ENCODE peak calls at places on chromosomes 13 and 19, in five cellular contexts. R, O, Y, N and H are unnamed samples.
A peak's percentile ranks its signal among the peaks of the same experiment; 100 is the strongest.

GRCh38 chr13:102642475-102642874 is 45.7 kb downstream of the TPP2 start:
- DNase-seq in O (no peak), R (no peak), N (no peak), Y (no peak), H (no peak)

GRCh38 chr19:11054628-11055027 is 34.6 kb upstream of the LDLR start:
- DNase-seq in Y (no peak), N (no peak), O (no peak), R (no peak), H (no peak)

GRCh38 chr19:38245826-38246498 is 10.2 kb downstream of the PPP1R14A start:
- DNase-seq in O (no peak), Y (no peak), R (no peak), N (no peak), H (peak; percentile 27)

GRCh38 chr19:32543107-32543900 is 37.7 kb upstream of the PDCD5 start:
- DNase-seq in N (no peak), R (peak; percentile 29), O (no peak), Y (peak; percentile 12), H (peak; percentile 6)

GRCh38 chr13:26561636-26562537 is 4.4 kb downstream of the WASF3 start:
- DNase-seq in R (no peak), Y (no peak), O (no peak), N (peak; percentile 35), H (peak; percentile 84)

GRCh38 chr13:110280231-110280813 is 26.6 kb downstream of the COL4A1 start:
- DNase-seq in O (no peak), R (no peak), Y (no peak), N (no peak), H (no peak)

GRCh38 chr19:5628470-5628869 is 5.6 kb downstream of the SAFB start:
- DNase-seq in Y (no peak), O (no peak), N (no peak), R (no peak), H (peak; percentile 64)

GRCh38 chr13:51935326-51936171 is 73.8 kb downstream of the CCDC70 start:
- DNase-seq in Y (peak; percentile 22), R (peak; percentile 29), O (peak; percentile 74), N (no peak), H (no peak)

GRCh38 chr19:39112338-39112890 is 13.2 kb upstream of the PAK4 start:
- DNase-seq in O (no peak), R (peak; percentile 96), N (no peak), Y (no peak), H (no peak)

GRCh38 chr13:97058417-97058816 is 64.1 kb upstream of the OXGR1 start:
- DNase-seq in R (no peak), O (no peak), N (no peak), Y (no peak), H (no peak)

GRCh38 chr13:93079294-93079693 is 147.3 kb upstream of the GPC6 start:
- DNase-seq in N (no peak), Y (no peak), O (no peak), R (no peak), H (peak; percentile 64)

GRCh38 chr19:33998739-33999345 is 173.5 kb upstream of the LSM14A start:
- DNase-seq in O (no peak), N (no peak), Y (no peak), R (peak; percentile 16), H (no peak)

GRCh38 chr19:33978286-33978685 is 181.6 kb downstream of the KCTD15 start:
- DNase-seq in Y (no peak), R (no peak), N (no peak), O (no peak), H (no peak)

GRCh38 chr13:51221674-51222509 is at the start of gene FAM124A:
- DNase-seq in Y (peak; percentile 29), N (no peak), R (peak; percentile 23), O (peak; percentile 80), H (peak; percentile 4)

GRCh38 chr19:21087871-21088270 is 5.9 kb downstream of the ZNF714 start:
- DNase-seq in Y (no peak), R (no peak), O (no peak), N (no peak), H (no peak)

GRCh38 chr19:21084343-21084742 is 2.3 kb downstream of the ZNF714 start:
- DNase-seq in O (no peak), Y (peak; percentile 39), R (no peak), N (no peak), H (peak; percentile 79)

GRCh38 chr19:21082011-21082975 is at the start of gene ZNF714:
- DNase-seq in R (peak; percentile 94), N (peak; percentile 97), O (peak; percentile 86), Y (peak; percentile 97), H (peak; percentile 94)
- TF ChIP-seq POLR2A in R (peak; percentile 49), N (peak; percentile 98), O (peak; percentile 96), Y (peak; percentile 92), H (peak; percentile 82)

GRCh38 chr19:54156953-54157352 is 2.6 kb downstream of the LENG1 start:
- DNase-seq in O (no peak), R (no peak), N (no peak), Y (no peak), H (no peak)
- TF ChIP-seq MAFK in O (no peak), R (no peak), N (no peak), Y (no peak), H (no peak)

DNA sequence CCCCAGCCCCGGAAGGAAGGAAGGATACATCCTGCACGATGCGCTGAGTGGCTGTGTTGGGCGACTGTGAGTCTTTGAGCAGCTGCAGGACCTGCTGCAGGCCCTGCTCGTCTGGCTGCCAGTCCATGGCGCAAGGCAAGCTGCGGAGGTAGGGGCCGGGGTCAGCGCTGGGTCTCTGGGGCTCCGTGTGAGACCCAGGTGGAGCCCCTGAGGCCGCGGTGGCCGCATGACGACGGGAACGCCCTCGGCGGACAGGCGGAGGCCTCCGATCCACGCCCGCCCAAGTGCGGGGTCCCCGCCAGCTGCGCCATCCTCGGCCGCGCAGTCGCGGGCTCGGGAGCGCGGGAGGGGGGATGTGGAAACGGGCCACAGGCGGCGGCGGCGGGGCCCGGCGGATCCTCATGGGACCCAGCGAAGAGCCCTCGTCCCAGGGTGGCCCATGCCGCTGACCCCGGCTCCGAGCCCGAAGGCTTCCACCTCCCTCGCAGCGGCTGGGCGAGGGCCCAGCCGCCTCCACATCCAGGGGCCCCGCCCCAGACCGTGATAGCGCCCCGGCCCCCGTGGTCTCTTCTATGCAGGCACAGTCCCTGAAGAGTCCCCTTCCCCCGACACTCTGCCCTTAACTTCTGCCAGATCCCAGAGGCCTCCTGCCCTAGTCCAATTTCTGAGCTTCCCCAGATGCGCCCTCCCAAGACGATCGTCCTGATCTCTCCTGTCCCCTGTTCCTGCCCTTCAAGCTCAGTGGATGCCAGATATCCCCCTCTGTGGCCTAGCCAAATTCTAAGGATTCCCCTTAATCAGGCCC is 2.7 kb downstream of the TNPO2 start:
- DNase-seq in R (no peak), O (peak; percentile 56), N (no peak), Y (peak; percentile 57), H (no peak)
- TF ChIP-seq POLR2A in R (no peak), O (peak; percentile 43), N (no peak), Y (no peak), H (no peak)

GRCh38 chr19:15529774-15530372 is 21.5 kb downstream of the CYP4F22 start:
- DNase-seq in Y (no peak), R (peak; percentile 38), O (no peak), N (no peak), H (no peak)
- TF ChIP-seq MAFK in Y (no peak), R (no peak), O (no peak), N (no peak), H (no peak)

GRCh38 chr19:44889830-44890365 is 1.2 kb upstream of the TOMM40 start:
- DNase-seq in Y (no peak), N (peak; percentile 42), O (no peak), R (no peak), H (no peak)

GRCh38 chr19:44893704-44894103 is 2.6 kb downstream of the TOMM40 start:
- DNase-seq in Y (no peak), O (no peak), R (no peak), N (no peak), H (no peak)

GRCh38 chr19:44890366-44891015 is 563 bp upstream of the TOMM40 start:
- DNase-seq in R (peak; percentile 100), Y (peak; percentile 100), N (peak; percentile 100), O (peak; percentile 99), H (peak; percentile 100)

GRCh38 chr19:44892932-44893331 is 1.9 kb downstream of the TOMM40 start:
- DNase-seq in O (no peak), Y (no peak), N (no peak), R (no peak), H (no peak)

DNA sequence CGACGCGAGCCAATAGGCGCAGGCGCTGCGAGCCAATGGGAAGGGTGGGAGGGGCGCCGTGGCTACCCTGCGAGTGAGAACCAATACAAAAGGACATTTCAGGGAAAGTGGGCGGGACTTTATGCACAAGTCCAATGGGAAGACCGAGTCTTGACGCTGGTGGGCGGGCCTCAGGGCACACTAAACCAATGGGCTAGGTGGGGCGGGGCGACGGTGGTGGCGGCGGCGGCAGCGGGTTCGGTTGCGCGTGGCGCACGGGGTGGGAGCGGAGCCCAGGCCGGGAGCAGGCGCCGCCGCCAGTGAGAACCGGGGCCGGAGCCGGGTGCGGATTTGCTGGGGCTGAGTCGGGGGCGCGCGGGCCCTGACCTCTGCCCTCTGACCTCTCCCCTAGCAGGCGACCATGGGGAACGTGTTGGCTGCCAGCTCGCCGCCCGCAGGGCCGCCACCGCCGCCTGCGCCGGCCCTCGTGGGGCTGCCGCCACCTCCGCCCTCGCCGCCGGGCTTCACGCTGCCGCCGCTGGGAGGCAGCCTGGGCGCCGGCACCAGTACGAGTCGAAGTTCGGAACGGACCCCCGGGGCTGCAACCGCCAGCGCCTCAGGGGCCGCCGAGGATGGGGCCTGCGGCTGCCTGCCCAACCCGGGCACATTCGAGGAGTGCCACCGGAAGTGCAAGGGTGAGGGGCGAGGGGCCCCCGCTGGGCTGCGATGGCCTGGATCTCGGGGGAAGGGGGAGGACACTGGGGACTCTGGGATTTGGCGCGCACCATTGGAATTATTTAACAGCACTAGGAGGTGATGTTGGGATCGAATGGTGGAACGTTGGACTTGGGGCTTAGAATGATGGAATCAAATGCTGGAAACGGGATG is at the start of gene TOMM40:
- DNase-seq in O (peak; percentile 98), N (peak; percentile 99), R (peak; percentile 100), Y (no peak), H (peak; percentile 100)
- TF ChIP-seq POLR2A in O (peak; percentile 77), N (peak; percentile 55), R (peak; percentile 65), Y (peak; percentile 67), H (peak; percentile 56)

DNA sequence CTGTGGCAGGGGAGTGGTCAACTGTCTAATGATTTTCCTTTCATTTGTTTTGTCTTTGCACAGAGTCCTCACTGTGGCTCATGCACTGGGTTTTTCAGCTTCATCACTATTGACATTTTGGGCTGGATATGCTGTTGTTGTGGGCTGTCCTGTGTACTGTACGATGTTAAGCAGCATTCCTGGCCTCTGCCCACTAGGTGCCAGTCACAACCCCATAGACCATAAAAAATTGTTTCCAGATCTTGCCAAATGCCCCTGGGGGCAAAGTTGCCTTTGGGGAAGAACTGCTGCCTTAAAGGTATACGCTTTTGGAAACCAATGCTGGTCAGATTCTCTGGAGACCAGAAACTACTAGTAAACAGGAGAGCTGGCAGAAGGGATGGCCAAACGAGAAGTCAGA is 310.4 kb downstream of the SPRY2 start:
- DNase-seq in Y (no peak), N (no peak), O (no peak), R (peak; percentile 67), H (no peak)
- TF ChIP-seq MAFK in Y (no peak), N (no peak), O (no peak), R (no peak), H (no peak)

DNA sequence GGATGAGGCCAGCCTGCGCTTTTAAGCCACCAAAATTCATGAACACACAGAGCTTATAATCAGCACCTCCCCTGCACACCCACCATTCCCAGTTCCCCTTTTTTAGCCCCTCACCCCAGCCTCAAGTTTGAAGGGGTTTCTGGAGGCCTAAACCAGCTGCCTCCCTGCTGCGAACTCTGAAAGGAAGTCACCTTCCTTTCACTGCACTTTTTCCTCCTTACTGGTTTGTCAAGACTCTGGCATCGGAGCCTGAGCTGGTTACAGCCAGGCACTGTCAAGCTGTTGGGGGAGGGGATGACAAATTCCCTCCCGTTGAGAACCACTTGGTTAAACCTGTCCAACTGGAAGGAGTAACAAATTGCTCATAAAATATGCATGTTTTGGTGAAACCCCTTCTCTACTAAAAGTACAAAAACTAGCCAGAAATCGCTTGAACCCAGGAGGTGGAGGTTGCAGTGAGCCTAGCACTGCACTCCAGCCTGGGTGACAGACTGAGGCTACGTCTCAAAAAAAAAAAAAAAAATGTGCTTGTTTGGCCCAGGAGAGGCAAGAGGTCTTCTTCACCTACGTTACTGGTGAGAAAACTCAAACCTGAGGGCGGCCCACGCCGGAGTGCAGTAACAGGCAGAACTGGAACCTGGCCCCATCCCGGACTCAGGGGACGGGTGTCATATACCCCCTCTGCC is 671 bp upstream of the ADAT3 start:
- DNase-seq in R (no peak), N (no peak), Y (peak; percentile 72), O (peak; percentile 72), H (no peak)
- TF ChIP-seq POLR2A in R (no peak), N (no peak), Y (no peak), O (no peak), H (no peak)